ENCODE peak calls at places on chromosomes 5 and 9, in seven cellular contexts. U, F, N, J, Z, I and W are unnamed samples.

GRCh38 chr5:119166026-119166425 is 95.1 kb downstream of the DMXL1 start:
- DNase-seq in U (no peak), Z (no peak), I (no peak), N (no peak), J (peak; percentile 49), F (no peak), W (no peak)

GRCh38 chr5:50593681-50594080 is 72.8 kb upstream of the PARP8 start:
- DNase-seq in U (peak; percentile 59), I (no peak), N (no peak), Z (no peak), J (no peak), F (no peak), W (no peak)

GRCh38 chr9:115983366-115983765 is 170.2 kb upstream of the PAPPA start:
- DNase-seq in N (no peak), U (no peak), F (no peak), J (no peak), Z (no peak), I (no peak), W (no peak)

GRCh38 chr9:100058699-100059579 is 39.9 kb downstream of the ERP44 start:
- DNase-seq in F (peak; percentile 93), U (no peak), Z (no peak), J (no peak), N (no peak), I (no peak), W (no peak)

GRCh38 chr9:71762900-71763653 is 5.2 kb downstream of the CEMIP2 start:
- DNase-seq in Z (no peak), J (no peak), I (no peak), N (peak; percentile 71), U (no peak), F (no peak), W (no peak)

GRCh38 chr5:80318212-80318611 is 1.6 kb upstream of the SPZ1 start:
- DNase-seq in I (no peak), F (no peak), Z (no peak), J (no peak), N (no peak), U (no peak), W (no peak)

GRCh38 chr5:32136342-32136741 is 37.8 kb downstream of the GOLPH3 start:
- DNase-seq in U (no peak), F (no peak), Z (no peak), J (no peak), N (no peak), I (no peak), W (no peak)

GRCh38 chr5:23614422-23614821 is 107.0 kb downstream of the PRDM9 start:
- DNase-seq in U (no peak), N (no peak), J (no peak), F (no peak), I (no peak), Z (no peak), W (no peak)

GRCh38 chr5:122412966-122413365 is 100.9 kb downstream of the SNCAIP start:
- DNase-seq in U (no peak), F (no peak), N (no peak), J (no peak), Z (no peak), I (no peak), W (no peak)

GRCh38 chr9:82021198-82021597 is 32.6 kb downstream of the SPATA31D1 start:
- DNase-seq in I (peak; percentile 82), U (no peak), F (no peak), Z (no peak), N (no peak), J (no peak), W (no peak)

GRCh38 chr9:80707120-80707519 is 982.2 kb downstream of the TLE1 start:
- DNase-seq in N (no peak), J (no peak), F (no peak), I (no peak), U (no peak), Z (no peak), W (no peak)

GRCh38 chr5:55480781-55481180 is 54.0 kb downstream of the PLPP1 start:
- DNase-seq in I (no peak), N (no peak), F (no peak), J (no peak), U (no peak), Z (no peak), W (no peak)

GRCh38 chr5:163506726-163507125 is 1.3 kb downstream of the MAT2B start:
- DNase-seq in I (no peak), F (no peak), Z (no peak), U (no peak), J (no peak), N (no peak), W (no peak)

GRCh38 chr5:169431386-169431785 is 130.4 kb upstream of the SLIT3 start:
- DNase-seq in F (no peak), Z (no peak), U (no peak), I (no peak), N (peak; percentile 31), J (no peak), W (no peak)

GRCh38 chr9:130843049-130843908 is 8.2 kb downstream of the ABL1 start:
- DNase-seq in I (no peak), J (no peak), Z (no peak), U (no peak), F (no peak), N (no peak), W (no peak)

GRCh38 chr9:112869917-112870316 is 20.8 kb downstream of the SLC46A2 start:
- DNase-seq in J (no peak), U (no peak), I (no peak), N (no peak), F (no peak), Z (no peak), W (no peak)

GRCh38 chr5:76765249-76765648 is 49.3 kb downstream of the F2R start:
- DNase-seq in F (no peak), Z (no peak), N (no peak), U (no peak), J (no peak), I (no peak), W (no peak)

GRCh38 chr9:103410059-103410458 is 414.9 kb downstream of the CYLC2 start:
- DNase-seq in U (no peak), N (no peak), I (no peak), J (no peak), Z (no peak), F (no peak), W (no peak)

GRCh38 chr5:33059081-33059480 is 348.0 kb downstream of the NPR3 start:
- DNase-seq in Z (no peak), U (no peak), J (no peak), I (no peak), N (no peak), F (no peak), W (no peak)

GRCh38 chr5:88715503-88715902 is 167.5 kb downstream of the MEF2C start:
- DNase-seq in U (no peak), N (no peak), I (no peak), Z (no peak), F (no peak), J (no peak), W (no peak)

GRCh38 chr9:78811562-78812276 is 514.8 kb downstream of the PSAT1 start:
- DNase-seq in U (no peak), Z (no peak), N (no peak), J (peak; percentile 9), F (no peak), I (no peak), W (no peak)

GRCh38 chr5:42715791-42716190 is 40.8 kb upstream of the CCDC152 start:
- DNase-seq in Z (no peak), F (no peak), U (no peak), N (no peak), I (no peak), J (no peak), W (no peak)

GRCh38 chr9:137302176-137303030 is at the start of gene NRARP:
- DNase-seq in N (peak; percentile 77), Z (peak; percentile 92), F (peak; percentile 91), U (peak; percentile 95), I (peak; percentile 88), J (peak; percentile 88), W (peak; percentile 96)

GRCh38 chr9:137298983-137299521 is 3.0 kb downstream of the NRARP start:
- DNase-seq in U (no peak), I (no peak), F (no peak), Z (no peak), N (no peak), J (peak; percentile 60), W (no peak)

GRCh38 chr9:137299938-137300337 is 2.1 kb downstream of the NRARP start:
- DNase-seq in N (no peak), J (peak; percentile 80), U (no peak), F (no peak), I (no peak), Z (no peak), W (peak; percentile 61)

GRCh38 chr9:137301086-137301947 is 754 bp downstream of the NRARP start:
- DNase-seq in U (no peak), Z (peak; percentile 78), I (no peak), N (no peak), F (no peak), J (peak; percentile 77), W (peak; percentile 85)

DNA sequence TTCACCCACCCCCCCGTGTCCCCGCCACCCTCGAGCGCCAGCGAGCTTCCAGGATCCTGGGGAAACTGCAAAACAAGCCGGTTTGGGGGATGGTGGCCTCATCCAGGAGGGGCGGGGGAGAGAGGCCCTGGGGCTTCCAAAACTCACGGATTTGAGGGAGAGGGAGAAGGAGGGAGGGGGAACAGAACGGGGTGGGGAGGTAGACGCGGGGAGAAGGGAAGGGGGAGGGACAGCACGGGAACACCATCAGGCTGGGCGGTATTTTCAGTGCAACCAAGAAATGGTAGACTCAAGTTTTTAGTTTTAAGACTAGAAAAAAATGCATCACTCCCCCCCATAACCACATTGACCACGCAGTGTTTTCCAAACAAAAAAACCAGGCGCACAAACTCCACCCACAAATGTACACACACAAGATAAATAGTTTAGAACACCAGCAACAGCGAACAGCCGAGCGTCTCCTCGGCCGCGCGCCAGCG is 1.4 kb downstream of the NRARP start:
- DNase-seq in F (no peak), I (no peak), N (no peak), Z (no peak), J (peak; percentile 84), U (no peak), W (peak; percentile 65)
- H3K4me1 ChIP-seq in F (peaks cover 50% of the 10 kb centered on the region), I (peaks cover 45% of the 10 kb centered on the region), N (peaks cover 28% of the 10 kb centered on the region), Z (peaks cover 35% of the 10 kb centered on the region), J (peaks cover 49% of the 10 kb centered on the region), U (peaks cover 40% of the 10 kb centered on the region), W (peaks cover 5% of the 10 kb centered on the region)

GRCh38 chr9:131862261-131862660 is 122.4 kb upstream of the RAPGEF1 start:
- DNase-seq in N (no peak), U (no peak), Z (no peak), F (no peak), J (no peak), I (no peak), W (peak; percentile 48)
- TF ChIP-seq CTCF in N (no peak), U (no peak), Z (no peak), F (no peak), J (no peak), I (no peak), W (no peak)

GRCh38 chr5:2205596-2205995 is 322.9 kb upstream of the IRX4 start:
- DNase-seq in N (no peak), J (no peak), Z (no peak), F (no peak), U (peak; percentile 15), I (no peak), W (no peak)
- H3K4me1 ChIP-seq in N (no peaks in the 10 kb centered on the region), J (no peaks in the 10 kb centered on the region), Z (no peaks in the 10 kb centered on the region), F (no peaks in the 10 kb centered on the region), U (no peaks in the 10 kb centered on the region), I (no peaks in the 10 kb centered on the region), W (no peaks in the 10 kb centered on the region)

DNA sequence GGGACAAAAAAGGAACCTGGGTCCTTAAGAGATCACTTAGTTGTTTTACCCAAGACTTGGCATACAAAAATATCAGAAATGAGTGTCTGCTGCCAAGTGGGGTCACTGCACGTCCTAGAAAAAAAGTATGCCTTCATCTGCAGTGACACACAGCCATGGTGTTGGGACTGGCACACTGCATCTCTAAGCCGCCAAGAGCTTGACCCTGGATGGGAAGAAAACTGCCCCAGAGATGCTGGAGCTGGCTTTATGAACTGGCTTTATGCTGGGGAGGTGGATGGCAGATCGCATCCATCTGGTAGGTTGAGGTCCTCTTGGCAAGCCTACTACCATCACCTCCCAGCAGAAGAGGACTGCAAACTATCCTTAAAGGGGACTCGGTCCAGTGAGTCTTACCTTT is 51.6 kb downstream of the IRF1 start:
- DNase-seq in F (no peak), I (no peak), J (no peak), U (no peak), N (no peak), Z (no peak), W (no peak)
- TF ChIP-seq CTCF in F (no peak), I (no peak), J (no peak), U (no peak), N (no peak), Z (no peak), W (no peak)